ENCODE peak calls at places on chromosomes 13 and 19, in nine cellular contexts. M is neural crest cell; T is IMR-90; A is stimulated activated CD8-positive, alpha-beta memory T cell treated with anti-CD3 and anti-CD28 coated beads, Interleukin-4, amount 100 ng/mL, for 24 hours; X is activated CD4-positive, alpha-beta T cell treated with anti-CD3 and anti-CD28 coated beads for 24 hours; S is pulmonary artery endothelial cell; L is NCI-H187 treated with DMSO at 0.1 percent for 48 hours; J is upper lobe of right lung; F is renal cortical epithelial cell. Z is an unnamed sample.

GRCh38 chr13:28429685-28430290 is 65.1 kb downstream of the FLT1 start:
- DNase-seq in S (no peak), M (no peak), A (no peak), T (peak), L (no peak), F (peak), J (no peak), X (no peak), Z (no peak)

GRCh38 chr13:112510002-112510780 is 77.8 kb downstream of the TUBGCP3 start:
- DNase-seq in X (no peak), L (no peak), A (no peak), T (peak), J (no peak), M (peak), S (peak), F (peak), Z (no peak)

GRCh38 chr19:32022044-32022945 is 323.1 kb upstream of the ZNF507 start:
- DNase-seq in S (no peak), L (no peak), A (no peak), J (no peak), M (no peak), T (no peak), X (no peak), F (no peak), Z (no peak)

GRCh38 chr13:113538689-113539058 is 45.9 kb upstream of the TFDP1 start:
- DNase-seq in A (no peak), X (no peak), M (no peak), L (no peak), J (peak), F (no peak), T (no peak), S (no peak), Z (no peak)

GRCh38 chr19:40283414-40284250 is 1.5 kb downstream of the AKT2 start:
- DNase-seq in S (no peak), J (no peak), M (no peak), L (no peak), X (no peak), F (no peak), A (no peak), T (peak), Z (no peak)

GRCh38 chr19:43438291-43439162 is 23.8 kb downstream of the TEX101 start:
- DNase-seq in F (no peak), M (no peak), L (no peak), J (no peak), T (peak), A (no peak), X (no peak), S (no peak), Z (no peak)

GRCh38 chr19:35073941-35074340 is 32.4 kb downstream of the HPN start:
- DNase-seq in A (no peak), S (no peak), F (no peak), M (no peak), J (no peak), X (no peak), L (no peak), T (no peak), Z (no peak)

GRCh38 chr13:80469105-80469840 is 128.3 kb upstream of the SPRY2 start:
- DNase-seq in F (no peak), T (no peak), J (no peak), M (no peak), L (no peak), X (no peak), S (no peak), A (no peak), Z (no peak)

GRCh38 chr13:79936368-79937136 is 404.4 kb downstream of the SPRY2 start:
- DNase-seq in A (no peak), L (no peak), S (peak), F (peak), M (no peak), J (no peak), X (no peak), T (peak), Z (no peak)

GRCh38 chr13:52949744-52950143 is 78.9 kb upstream of the OLFM4 start:
- DNase-seq in L (no peak), M (no peak), F (no peak), A (no peak), J (no peak), S (no peak), T (no peak), X (no peak), Z (no peak)

GRCh38 chr19:51071006-51071405 is 6.1 kb upstream of the KLK13 start:
- DNase-seq in J (no peak), S (no peak), X (no peak), M (no peak), T (no peak), L (no peak), F (peak), A (no peak), Z (no peak)

GRCh38 chr13:93861818-93862217 is 617.7 kb downstream of the DCT start:
- DNase-seq in J (no peak), T (peak), A (no peak), L (no peak), S (no peak), M (no peak), F (peak), X (no peak), Z (no peak)

GRCh38 chr19:56015756-56016155 is 29.2 kb downstream of the NLRP5 start:
- DNase-seq in A (no peak), J (no peak), X (no peak), T (no peak), S (no peak), L (no peak), M (no peak), F (no peak), Z (no peak)

GRCh38 chr13:80224468-80224867 is 116.5 kb downstream of the SPRY2 start:
- DNase-seq in T (peak), F (peak), A (no peak), X (no peak), S (no peak), L (no peak), J (no peak), M (no peak), Z (no peak)

GRCh38 chr19:30253581-30253996 is 118.6 kb upstream of the ZNF536 start:
- DNase-seq in X (no peak), L (no peak), J (no peak), M (no peak), F (no peak), A (no peak), T (no peak), S (no peak), Z (no peak)

GRCh38 chr13:100674363-100674847 is at the start of gene TMTC4:
- DNase-seq in J (no peak), M (no peak), F (no peak), X (no peak), S (no peak), A (no peak), T (no peak), L (no peak), Z (peak)

GRCh38 chr19:46733693-46734240 is 12.1 kb upstream of the FKRP start:
- DNase-seq in X (no peak), S (no peak), M (no peak), F (no peak), J (no peak), A (no peak), T (no peak), L (no peak), Z (no peak)